ENCODE peak calls at places on chromosomes 11 and 22, in five cellular contexts. U, E, P, L and R are unnamed samples.

GRCh38 chr11:68999093-68999747 is 13.8 kb downstream of the MRGPRF start:
- DNase-seq in U (no peak), E (no peak), P (peak; percentile 70), L (no peak), R (peak; percentile 4)

GRCh38 chr11:65778431-65778900 is 2.3 kb downstream of the AP5B1 start:
- DNase-seq in U (no peak), E (no peak), P (no peak), L (no peak), R (no peak)

GRCh38 chr22:31681625-31682345 is 19.8 kb upstream of the PISD start:
- DNase-seq in U (no peak), E (no peak), P (no peak), L (no peak), R (no peak)

GRCh38 chr11:40722179-40722795 is 737.2 kb downstream of the LRRC4C start:
- DNase-seq in U (peak; percentile 15), E (peak; percentile 6), P (no peak), L (peak; percentile 7), R (no peak)

GRCh38 chr11:132551011-132551410 is 981.3 kb downstream of the OPCML start:
- DNase-seq in U (no peak), E (no peak), P (no peak), L (no peak), R (no peak)

GRCh38 chr11:33016654-33017053 is 976 bp downstream of the DEPDC7 start:
- DNase-seq in U (no peak), E (no peak), P (no peak), L (no peak), R (no peak)

GRCh38 chr11:77503006-77503405 is 29.1 kb upstream of the PAK1 start:
- DNase-seq in U (no peak), E (no peak), P (no peak), L (no peak), R (no peak)

GRCh38 chr11:86746509-86746908 is 53.8 kb upstream of the PRSS23 start:
- DNase-seq in U (no peak), E (no peak), P (no peak), L (no peak), R (no peak)

GRCh38 chr11:59221438-59221837 is 8.7 kb upstream of the MPEG1 start:
- DNase-seq in U (no peak), E (no peak), P (no peak), L (no peak), R (no peak)

GRCh38 chr11:20688761-20689160 is 19.4 kb downstream of the NELL1 start:
- DNase-seq in U (no peak), E (no peak), P (no peak), L (no peak), R (no peak)

GRCh38 chr11:14213006-14213405 is 146.0 kb downstream of the RRAS2 start:
- DNase-seq in U (no peak), E (no peak), P (no peak), L (no peak), R (no peak)

GRCh38 chr11:47282462-47282861 is 12.5 kb downstream of the MADD start:
- DNase-seq in U (no peak), E (no peak), P (no peak), L (no peak), R (no peak)

GRCh38 chr22:21451545-21452520 is 15.4 kb upstream of the TMEM191C start:
- DNase-seq in U (no peak), E (no peak), P (peak; percentile 30), L (no peak), R (no peak)

GRCh38 chr22:42937164-42937854 is 77.6 kb downstream of the PACSIN2 start:
- DNase-seq in U (no peak), E (no peak), P (peak; percentile 88), L (no peak), R (peak; percentile 70)

GRCh38 chr11:16286095-16286494 is 70.3 kb downstream of the SOX6 start:
- DNase-seq in U (no peak), E (no peak), P (no peak), L (no peak), R (no peak)

GRCh38 chr22:36191106-36191836 is 10.3 kb downstream of the APOL4 start:
- DNase-seq in U (no peak), E (no peak), P (no peak), L (no peak), R (peak; percentile 33)

GRCh38 chr11:110805764-110806163 is 93.5 kb upstream of the ARHGAP20 start:
- DNase-seq in U (no peak), E (no peak), P (no peak), L (no peak), R (no peak)

GRCh38 chr11:121250843-121251242 is 41.7 kb upstream of the SC5D start:
- DNase-seq in U (no peak), E (no peak), P (no peak), L (no peak), R (no peak)

GRCh38 chr11:126901783-126902182 is 98.8 kb downstream of the KIRREL3 start:
- DNase-seq in U (no peak), E (no peak), P (no peak), L (no peak), R (no peak)

GRCh38 chr22:46421272-46421671 is 85.8 kb downstream of the TRMU start:
- DNase-seq in U (no peak), E (peak; percentile 61), P (no peak), L (no peak), R (no peak)

GRCh38 chr22:20524004-20524481 is 16.6 kb downstream of the MED15 start:
- DNase-seq in U (peak; percentile 85), E (no peak), P (no peak), L (no peak), R (no peak)

GRCh38 chr11:106986261-106986660 is 32.0 kb downstream of the GUCY1A2 start:
- DNase-seq in U (no peak), E (no peak), P (no peak), L (no peak), R (no peak)

GRCh38 chr11:68796779-68797178 is 44.9 kb downstream of the CPT1A start:
- DNase-seq in U (no peak), E (no peak), P (no peak), L (no peak), R (no peak)

GRCh38 chr22:44523981-44524759 is 26.1 kb upstream of the RTL6 start:
- DNase-seq in U (no peak), E (no peak), P (no peak), L (no peak), R (peak; percentile 44)

GRCh38 chr11:132777067-132777975 is 755.0 kb downstream of the OPCML start:
- DNase-seq in U (no peak), E (no peak), P (no peak), L (no peak), R (no peak)

GRCh38 chr22:27278986-27279385 is 522.6 kb downstream of the MN1 start:
- DNase-seq in U (no peak), E (no peak), P (no peak), L (no peak), R (no peak)

GRCh38 chr22:44363214-44363979 is 50.6 kb upstream of the SHISAL1 start:
- DNase-seq in U (peak; percentile 14), E (no peak), P (peak; percentile 86), L (peak; percentile 85), R (peak; percentile 80)

GRCh38 chr22:43225609-43226008 is 38.7 kb upstream of the TTLL12 start:
- DNase-seq in U (no peak), E (no peak), P (no peak), L (no peak), R (no peak)

GRCh38 chr11:65471410-65471762 is 27.5 kb upstream of the MALAT1 start:
- DNase-seq in U (peak; percentile 73), E (no peak), P (peak; percentile 89), L (peak; percentile 83), R (peak; percentile 78)

GRCh38 chr11:93573184-93573583 is 30.0 kb upstream of the SMCO4 start:
- DNase-seq in U (no peak), E (no peak), P (no peak), L (no peak), R (no peak)

GRCh38 chr11:12381875-12382274 is 4.5 kb downstream of the PARVA start:
- DNase-seq in U (no peak), E (no peak), P (no peak), L (no peak), R (no peak)
- TF ChIP-seq POLR2AphosphoS5 in U (no peak), E (no peak), P (no peak), L (no peak), R (peak; percentile 36)

GRCh38 chr11:122879785-122880184 is 2.8 kb upstream of the JHY start:
- DNase-seq in U (no peak), E (no peak), P (no peak), L (no peak), R (no peak)
- TF ChIP-seq POLR2AphosphoS5 in U (no peak), E (no peak), P (no peak), L (no peak), R (no peak)

GRCh38 chr11:118887219-118887618 is 3.5 kb downstream of the CXCR5 start:
- DNase-seq in U (no peak), E (no peak), P (no peak), L (no peak), R (no peak)

GRCh38 chr11:118886681-118887111 is 3.0 kb downstream of the CXCR5 start:
- DNase-seq in U (no peak), E (no peak), P (peak; percentile 82), L (no peak), R (no peak)

GRCh38 chr11:118888398-118888797 is 4.7 kb downstream of the CXCR5 start:
- DNase-seq in U (no peak), E (no peak), P (no peak), L (no peak), R (no peak)

GRCh38 chr11:118892515-118892914 is 8.8 kb downstream of the CXCR5 start:
- DNase-seq in U (no peak), E (no peak), P (peak; percentile 87), L (no peak), R (peak; percentile 58)

DNA sequence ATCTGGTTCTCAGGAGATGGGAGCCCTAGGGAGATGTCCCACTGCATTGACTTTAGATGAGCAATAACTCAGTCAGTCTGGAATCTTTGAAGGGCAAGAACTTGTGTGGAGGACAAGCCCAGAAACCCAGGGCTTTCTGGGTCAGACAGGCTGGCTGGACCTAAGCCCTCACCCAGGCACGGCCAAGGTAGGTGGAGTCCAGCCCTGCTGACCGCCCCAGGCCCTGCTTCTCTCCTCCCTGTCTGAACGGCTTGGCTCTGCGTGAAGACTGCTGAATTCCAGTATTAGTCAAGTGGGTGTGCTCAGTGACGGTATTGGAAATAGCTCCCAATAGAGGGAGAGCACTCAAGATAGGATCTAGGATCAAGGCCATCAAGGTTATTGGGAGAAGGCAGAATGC is 6.1 kb downstream of the CXCR5 start:
- DNase-seq in U (no peak), E (no peak), P (no peak), L (no peak), R (no peak)
- TF ChIP-seq POLR2AphosphoS5 in U (no peak), E (no peak), P (peak; percentile 15), L (no peak), R (no peak)

DNA sequence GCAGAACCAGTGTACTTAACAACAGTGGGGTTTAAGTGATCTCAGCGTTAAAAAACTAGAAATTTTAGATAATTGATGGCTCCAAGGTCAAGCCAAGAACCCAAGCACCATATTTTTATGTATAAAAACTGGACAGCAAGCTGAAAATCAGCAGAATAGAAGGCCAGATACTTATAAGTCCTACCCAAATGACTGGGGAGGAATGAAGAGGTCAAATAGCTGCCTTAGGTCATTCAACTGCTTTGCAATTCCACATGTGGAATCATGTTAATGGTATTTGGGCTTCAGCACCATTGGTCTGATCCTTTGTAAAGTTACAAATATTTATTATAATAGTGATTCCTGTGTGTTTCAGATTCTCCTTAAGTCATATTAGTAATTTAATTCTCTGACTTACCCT is 108.4 kb downstream of the FAT3 start:
- DNase-seq in U (no peak), E (no peak), P (no peak), L (no peak), R (no peak)
- TF ChIP-seq POLR2AphosphoS5 in U (no peak), E (no peak), P (no peak), L (no peak), R (no peak)

GRCh38 chr22:40758390-40758789 is 60.8 kb downstream of the SLC25A17 start:
- DNase-seq in U (no peak), E (no peak), P (no peak), L (no peak), R (no peak)
- TF ChIP-seq POLR2AphosphoS5 in U (no peak), E (no peak), P (no peak), L (no peak), R (no peak)